ENCODE peak calls at places on chromosomes 4 and X, in seven cellular contexts. F, D, M, Z, A, C and J are unnamed samples.

GRCh38 chr4:94634266-94634665 is 123.5 kb upstream of the BMPR1B start:
- DNase-seq in F (peak), D (no peak), M (peak), Z (no peak), A (no peak), C (no peak), J (no peak)

GRCh38 chr4:155559915-155560314 is 106.7 kb upstream of the GUCY1A1 start:
- DNase-seq in F (peak), D (no peak), M (peak), Z (no peak), A (no peak), C (no peak), J (no peak)

GRCh38 chrX:10048695-10049094 is 81.5 kb downstream of the CLDN34 start:
- DNase-seq in F (no peak), D (no peak), M (no peak), Z (no peak), A (no peak), C (no peak), J (no peak)

GRCh38 chrX:77434949-77435348 is 12.2 kb upstream of the FGF16 start:
- DNase-seq in F (no peak), D (no peak), M (no peak), Z (no peak), A (no peak), C (no peak), J (no peak)

GRCh38 chr4:78356251-78356650 is 195.3 kb upstream of the ANXA3 start:
- DNase-seq in F (no peak), D (no peak), M (no peak), Z (no peak), A (no peak), C (no peak), J (no peak)

GRCh38 chrX:39896951-39897740 is 200.6 kb downstream of the BCOR start:
- DNase-seq in F (peak), D (peak), M (peak), Z (peak), A (peak), C (peak), J (peak)

GRCh38 chrX:123846598-123847038 is 13.2 kb upstream of the XIAP start:
- DNase-seq in F (peak), D (no peak), M (peak), Z (no peak), A (no peak), C (peak), J (no peak)

GRCh38 chr4:187393546-187394344 is 601.8 kb upstream of the ZFP42 start:
- DNase-seq in F (peak), D (no peak), M (peak), Z (no peak), A (no peak), C (no peak), J (no peak)

GRCh38 chr4:82458729-82459128 is 28.3 kb downstream of the ENOPH1 start:
- DNase-seq in F (no peak), D (no peak), M (no peak), Z (no peak), A (no peak), C (no peak), J (no peak)

GRCh38 chr4:118760493-118760892 is 75.3 kb downstream of the METTL14 start:
- DNase-seq in F (no peak), D (no peak), M (no peak), Z (no peak), A (no peak), C (no peak), J (no peak)

GRCh38 chrX:95117556-95117955 is 1443.5 kb downstream of the FAM133A start:
- DNase-seq in F (no peak), D (no peak), M (no peak), Z (no peak), A (no peak), C (no peak), J (no peak)

GRCh38 chr4:65193985-65194384 is 476.3 kb downstream of the EPHA5 start:
- DNase-seq in F (no peak), D (no peak), M (no peak), Z (no peak), A (no peak), C (no peak), J (no peak)

GRCh38 chrX:81996166-81996565 is 794.3 kb downstream of the SH3BGRL start:
- DNase-seq in F (no peak), D (no peak), M (no peak), Z (no peak), A (no peak), C (no peak), J (no peak)

GRCh38 chr4:1198070-1198844 is 25.9 kb upstream of the SPON2 start:
- DNase-seq in F (peak), D (no peak), M (peak), Z (no peak), A (no peak), C (no peak), J (no peak)

GRCh38 chr4:36573441-36573840 is 292.0 kb downstream of the DTHD1 start:
- DNase-seq in F (no peak), D (no peak), M (no peak), Z (no peak), A (no peak), C (no peak), J (no peak)

GRCh38 chrX:46628406-46629371 is 55.1 kb downstream of the CHST7 start:
- DNase-seq in F (peak), D (no peak), M (peak), Z (no peak), A (no peak), C (peak), J (no peak)
- H3K4ac ChIP-seq in F (peak), D (no peak), M (no peak), Z (no peak), A (no peak), C (no peak), J (no peak)

GRCh38 chrX:150506486-150506885 is 61.9 kb upstream of the MTM1 start:
- DNase-seq in F (no peak), D (peak), M (no peak), Z (peak), A (peak), C (no peak), J (no peak)
- H3K27ac ChIP-seq in F (no peak), D (peak), M (no peak), Z (peak), A (peak), C (no peak), J (no peak)

GRCh38 chrX:27953161-27953560 is 28.1 kb downstream of the DCAF8L1 start:
- DNase-seq in F (no peak), D (no peak), M (no peak), Z (no peak), A (no peak), C (no peak), J (no peak)
- H3K4ac ChIP-seq in F (no peak), D (no peak), M (no peak), Z (no peak), A (no peak), C (no peak), J (no peak)

GRCh38 chr4:67721770-67722597 is 21.0 kb upstream of the UBA6 start:
- DNase-seq in F (peak), D (peak), M (peak), Z (peak), A (no peak), C (peak), J (no peak)
- H3K27ac ChIP-seq in F (no peak), D (no peak), M (no peak), Z (no peak), A (peak), C (no peak), J (no peak)

GRCh38 chr4:5962416-5962815 is 55.8 kb downstream of the C4orf50 start:
- DNase-seq in F (no peak), D (no peak), M (no peak), Z (no peak), A (no peak), C (no peak), J (no peak)
- H3K4ac ChIP-seq in F (no peak), D (no peak), M (no peak), Z (no peak), A (no peak), C (no peak), J (no peak)

DNA sequence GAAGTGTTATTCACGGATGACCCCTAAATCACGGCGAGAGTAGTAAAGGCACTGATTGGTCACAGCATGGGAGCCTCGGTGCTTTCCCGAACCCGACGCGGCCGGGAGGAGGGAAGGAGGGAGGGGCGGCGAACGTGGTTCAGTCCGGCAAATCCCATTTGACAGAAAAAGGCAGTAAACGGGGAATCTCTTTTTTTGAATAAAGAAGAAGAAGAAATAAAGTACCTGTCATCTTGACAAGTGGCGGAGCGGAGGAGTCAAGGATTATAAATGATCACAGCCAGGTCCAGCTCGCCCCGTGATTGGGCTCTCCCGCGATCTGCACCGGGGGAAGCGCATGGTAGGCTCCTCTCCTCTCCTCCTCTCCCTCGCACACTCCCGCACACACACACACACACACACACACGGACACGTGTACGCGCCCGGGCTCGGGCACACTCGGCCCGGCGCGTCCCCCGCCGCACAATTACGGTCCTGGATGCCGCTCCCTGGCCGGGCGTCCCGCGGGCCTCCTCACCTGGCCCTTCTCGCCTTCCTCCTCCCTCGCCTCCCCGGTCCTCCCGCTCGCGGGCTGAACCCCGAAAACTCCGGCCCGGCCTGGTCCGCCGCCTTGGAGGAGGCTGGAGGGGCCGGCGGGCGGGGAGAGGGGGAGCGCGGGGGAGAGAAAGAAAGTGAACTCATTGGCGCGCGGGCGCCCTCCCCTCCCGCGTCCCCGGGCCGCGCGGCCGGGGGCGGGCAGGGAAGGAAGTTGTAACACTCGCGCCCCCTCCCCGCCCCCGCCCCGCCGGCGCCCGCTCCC is 99.2 kb upstream of the TENM3 start:
- DNase-seq in F (peak), D (peak), M (peak), Z (peak), A (peak), C (peak), J (peak)
- H3K27ac ChIP-seq in F (peak), D (peak), M (peak), Z (no peak), A (peak), C (peak), J (peak)

GRCh38 chrX:48974574-48974973 is 2.9 kb upstream of the KCND1 start:
- DNase-seq in F (no peak), D (no peak), M (no peak), Z (no peak), A (no peak), C (no peak), J (no peak)
- H3K4ac ChIP-seq in F (no peak), D (no peak), M (no peak), Z (no peak), A (no peak), C (no peak), J (no peak)